ENCODE peak calls at places on chromosome 9, in eight cellular contexts. X is colonic mucosa, F is SW 1271, R is HTR-8/SVneo, Y is endothelial cell, C is astrocyte of the spinal cord, M is tibial artery, T is body of pancreas. J is an unnamed sample.

GRCh38 chr9:22208846-22209585 is 199.9 kb upstream of the CDKN2B start:
- DNase-seq in Y (no peak), R (no peak), C (peak; percentile 51), M (no peak), F (no peak), X (no peak), T (no peak), J (peak; percentile 66)

GRCh38 chr9:127574089-127574921 is 37.8 kb upstream of the STXBP1 start:
- DNase-seq in F (peak; percentile 79), M (peak; percentile 82), C (peak; percentile 53), X (peak; percentile 85), R (peak; percentile 52), T (peak; percentile 95), Y (no peak), J (peak; percentile 66)

GRCh38 chr9:119861801-119862200 is 492.6 kb upstream of the BRINP1 start:
- DNase-seq in T (no peak), R (no peak), C (no peak), F (no peak), X (no peak), M (peak; percentile 62), Y (no peak), J (no peak)

GRCh38 chr9:131421691-131422090 is 27.8 kb downstream of the PRRC2B start:
- DNase-seq in C (no peak), M (no peak), F (no peak), Y (no peak), X (no peak), T (no peak), R (no peak), J (no peak)

GRCh38 chr9:85055506-85056202 is 386.1 kb downstream of the NTRK2 start:
- DNase-seq in F (no peak), R (no peak), Y (no peak), M (no peak), X (no peak), C (no peak), T (no peak), J (no peak)

GRCh38 chr9:91421022-91421765 is 2.4 kb downstream of the NFIL3 start:
- DNase-seq in F (no peak), Y (peak; percentile 67), C (peak; percentile 59), X (peak; percentile 43), T (peak; percentile 27), R (no peak), M (no peak), J (peak; percentile 14)

GRCh38 chr9:17519761-17520160 is 59.1 kb upstream of the SH3GL2 start:
- DNase-seq in M (no peak), Y (no peak), X (no peak), R (no peak), T (no peak), F (no peak), C (no peak), J (no peak)

GRCh38 chr9:83200531-83200930 is 137.6 kb upstream of the RASEF start:
- DNase-seq in T (no peak), F (no peak), Y (no peak), R (no peak), C (no peak), X (no peak), M (no peak), J (no peak)

GRCh38 chr9:7117676-7118561 is 360.1 kb downstream of the KDM4C start:
- DNase-seq in F (no peak), X (no peak), M (no peak), T (no peak), R (no peak), Y (no peak), C (peak; percentile 35), J (no peak)

GRCh38 chr9:123834907-123835562 is 94.9 kb downstream of the DENND1A start:
- DNase-seq in M (no peak), R (no peak), X (no peak), T (no peak), C (peak; percentile 28), F (no peak), Y (no peak), J (peak; percentile 9)

GRCh38 chr9:16367605-16368424 is 502.7 kb downstream of the BNC2 start:
- DNase-seq in T (no peak), F (no peak), C (peak; percentile 22), M (no peak), X (no peak), R (peak; percentile 47), Y (no peak), J (no peak)

GRCh38 chr9:32571969-32572899 is 725 bp downstream of the NDUFB6 start:
- DNase-seq in X (peak; percentile 80), F (peak; percentile 63), M (no peak), Y (peak; percentile 58), R (peak; percentile 60), T (peak; percentile 50), C (peak; percentile 78), J (peak; percentile 70)

GRCh38 chr9:124024107-124024506 is 12.5 kb downstream of the LHX2 start:
- DNase-seq in F (no peak), M (peak; percentile 10), Y (no peak), R (no peak), C (no peak), X (no peak), T (no peak), J (no peak)

GRCh38 chr9:137454145-137454505 is 5.0 kb downstream of the NSMF start:
- DNase-seq in R (no peak), F (no peak), X (peak; percentile 80), T (peak; percentile 52), C (no peak), M (peak; percentile 84), Y (peak; percentile 71), J (no peak)

GRCh38 chr9:18429065-18429464 is 44.9 kb upstream of the ADAMTSL1 start:
- DNase-seq in R (no peak), F (no peak), X (no peak), C (peak; percentile 18), T (no peak), Y (no peak), M (no peak), J (no peak)

GRCh38 chr9:122819326-122819725 is 9.1 kb downstream of the PDCL start:
- DNase-seq in C (peak; percentile 69), T (no peak), X (no peak), Y (no peak), M (no peak), F (no peak), R (no peak), J (no peak)

J was measured in kidney glomerular epithelial cell.